ENCODE peak calls at places on chromosomes 12 and 14, in six cellular contexts. P, W, A, L, O and C are unnamed samples.

GRCh38 chr14:91390165-91390778 is 27.3 kb downstream of the CCDC88C start:
- DNase-seq in P (no peak), L (no peak), O (peak), A (no peak), W (no peak), C (no peak)

GRCh38 chr14:26598672-26599131 is 869 bp upstream of the NOVA1 start:
- DNase-seq in A (no peak), P (no peak), O (no peak), L (no peak), W (no peak), C (no peak)

GRCh38 chr14:74879427-74880180 is 2.1 kb upstream of the DLST start:
- DNase-seq in A (no peak), P (no peak), L (peak), O (no peak), W (no peak), C (no peak)

GRCh38 chr14:66652736-66653135 is 144.8 kb downstream of the GPHN start:
- DNase-seq in L (no peak), P (no peak), A (no peak), W (no peak), O (no peak), C (no peak)

GRCh38 chr14:74554742-74555362 is 57.2 kb downstream of the LTBP2 start:
- DNase-seq in O (no peak), L (no peak), P (no peak), W (no peak), A (no peak), C (no peak)

GRCh38 chr12:4535871-4536270 is 2.8 kb upstream of the RAD51AP1 start:
- DNase-seq in A (no peak), O (no peak), W (no peak), L (no peak), P (no peak), C (no peak)

GRCh38 chr12:89117448-89118034 is 234.8 kb downstream of the DUSP6 start:
- DNase-seq in W (no peak), P (no peak), L (no peak), O (no peak), A (no peak), C (peak)

GRCh38 chr14:77459072-77459723 is 1.3 kb downstream of the AHSA1 start:
- DNase-seq in W (peak), L (no peak), P (no peak), A (peak), O (peak), C (peak)

GRCh38 chr12:32989705-32990104 is 93.1 kb upstream of the PKP2 start:
- DNase-seq in W (no peak), L (no peak), A (no peak), P (no peak), O (no peak), C (no peak)

GRCh38 chr14:72478397-72479025 is 415.4 kb downstream of the DPF3 start:
- DNase-seq in A (no peak), P (no peak), O (no peak), L (no peak), W (no peak), C (no peak)

GRCh38 chr12:90621927-90622326 is 333.0 kb downstream of the CCER1 start:
- DNase-seq in P (no peak), W (no peak), O (no peak), A (no peak), L (no peak), C (no peak)

GRCh38 chr12:67365131-67365530 is 96.0 kb downstream of the CAND1 start:
- DNase-seq in O (no peak), A (no peak), W (no peak), L (no peak), P (no peak), C (no peak)

GRCh38 chr14:76486251-76486743 is 110.4 kb downstream of the ESRRB start:
- DNase-seq in A (no peak), P (no peak), O (no peak), L (no peak), W (no peak), C (no peak)

GRCh38 chr14:70641548-70642312 is at the start of gene TTC9:
- DNase-seq in W (no peak), A (no peak), L (no peak), O (peak), P (no peak), C (no peak)

GRCh38 chr12:32240833-32241232 is 134.2 kb downstream of the BICD1 start:
- DNase-seq in P (no peak), O (no peak), A (no peak), W (no peak), L (no peak), C (no peak)